ENCODE peak calls at places on chromosomes 13 and 19, in eight cellular contexts. V, G, A, X, I, J, L and C are unnamed samples.

GRCh38 chr13:29591310-29591709 is 4.2 kb downstream of the SLC7A1 start:
- DNase-seq in V (peak), G (no peak), A (no peak), X (no peak), I (no peak), J (no peak), L (no peak), C (no peak)

GRCh38 chr19:55647732-55648656 is at the start of gene CCDC106:
- DNase-seq in V (peak), G (peak), A (peak), X (peak), I (peak), J (peak), L (peak), C (peak)

GRCh38 chr13:51841732-51842131 is 3.2 kb downstream of the TMEM272 start:
- DNase-seq in V (no peak), G (no peak), A (no peak), X (no peak), I (no peak), J (no peak), L (no peak), C (no peak)

GRCh38 chr19:39845621-39846175 is 481 bp downstream of the FBL start:
- DNase-seq in V (no peak), G (no peak), A (peak), X (no peak), I (peak), J (no peak), L (no peak), C (no peak)

GRCh38 chr13:23755040-23755439 is 134.2 kb downstream of the MIPEP start:
- DNase-seq in V (no peak), G (no peak), A (no peak), X (no peak), I (no peak), J (no peak), L (no peak), C (no peak)

GRCh38 chr13:45167611-45168554 is 33.0 kb downstream of the KCTD4 start:
- DNase-seq in V (peak), G (no peak), A (peak), X (peak), I (no peak), J (peak), L (no peak), C (no peak)

GRCh38 chr13:21638319-21639282 is 32.3 kb upstream of the FGF9 start:
- DNase-seq in V (peak), G (no peak), A (peak), X (no peak), I (peak), J (no peak), L (no peak), C (no peak)

GRCh38 chr13:48112896-48113525 is 18.1 kb upstream of the MED4 start:
- DNase-seq in V (no peak), G (no peak), A (no peak), X (no peak), I (no peak), J (no peak), L (no peak), C (no peak)

GRCh38 chr13:29165216-29165615 is 345.1 kb downstream of the MTUS2 start:
- DNase-seq in V (no peak), G (no peak), A (no peak), X (no peak), I (no peak), J (no peak), L (no peak), C (no peak)

GRCh38 chr13:97493471-97493870 is 59.5 kb downstream of the RAP2A start:
- DNase-seq in V (peak), G (no peak), A (no peak), X (no peak), I (no peak), J (no peak), L (no peak), C (no peak)

GRCh38 chr19:33883869-33884519 is 87.3 kb downstream of the KCTD15 start:
- DNase-seq in V (no peak), G (no peak), A (no peak), X (peak), I (no peak), J (no peak), L (no peak), C (no peak)

GRCh38 chr19:14413765-14414171 is 5.4 kb downstream of the DDX39A start:
- DNase-seq in V (peak), G (no peak), A (no peak), X (no peak), I (peak), J (no peak), L (no peak), C (no peak)

GRCh38 chr19:50893047-50893737 is 18.0 kb downstream of the KLK4 start:
- DNase-seq in V (peak), G (no peak), A (no peak), X (no peak), I (peak), J (no peak), L (no peak), C (no peak)

GRCh38 chr13:25881946-25882574 is 169.8 kb downstream of the SHISA2 start:
- DNase-seq in V (no peak), G (no peak), A (peak), X (no peak), I (no peak), J (no peak), L (no peak), C (no peak)

DNA sequence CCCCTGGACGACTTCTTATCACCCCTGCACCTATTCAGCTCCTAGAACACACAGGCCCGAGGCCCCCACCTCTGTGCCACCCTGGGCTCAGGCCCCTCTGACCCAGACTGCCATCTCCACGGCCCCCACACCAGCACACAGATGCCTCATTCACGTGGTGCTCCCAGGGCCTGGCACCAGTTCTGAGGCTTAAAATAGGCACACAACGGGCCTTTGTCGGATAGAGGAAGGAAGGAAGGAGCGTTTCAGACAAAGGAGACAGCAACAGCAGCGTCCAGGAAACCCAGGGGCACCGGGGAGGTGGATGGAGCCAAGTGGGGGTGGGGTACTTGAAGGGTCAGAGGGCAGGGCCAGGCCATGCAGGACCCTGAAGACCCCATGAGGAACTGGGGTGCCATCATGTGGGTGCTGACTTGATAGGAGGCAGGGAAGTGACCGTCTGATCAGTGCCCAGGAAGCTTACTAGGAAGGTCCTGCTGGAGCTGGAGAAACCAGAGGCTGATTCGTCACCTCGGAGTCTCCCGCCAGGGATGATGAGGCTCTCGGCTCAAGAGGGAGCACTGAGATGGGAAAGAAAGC is 7.1 kb downstream of the GNG7 start:
- DNase-seq in V (no peak), G (no peak), A (no peak), X (peak), I (no peak), J (no peak), L (no peak), C (no peak)
- H3K4me3 ChIP-seq in V (no peak), G (no peak), A (no peak), X (no peak), I (no peak), J (no peak), L (no peak), C (no peak)

GRCh38 chr19:48174445-48175030 is 4.1 kb downstream of the ZSWIM9 start:
- DNase-seq in V (no peak), G (no peak), A (no peak), X (no peak), I (no peak), J (no peak), L (no peak), C (no peak)

GRCh38 chr19:48169974-48170803 is at the start of the genes LIG1 and ZSWIM9:
- DNase-seq in V (peak), G (peak), A (peak), X (peak), I (peak), J (peak), L (peak), C (peak)

GRCh38 chr19:48170817-48171347 is 402 bp downstream of the ZSWIM9 start:
- DNase-seq in V (no peak), G (no peak), A (peak), X (no peak), I (no peak), J (no peak), L (no peak), C (no peak)

GRCh38 chr19:48169585-48169973 is 565 bp downstream of the LIG1 start:
- DNase-seq in V (peak), G (peak), A (no peak), X (peak), I (peak), J (peak), L (peak), C (peak)

DNA sequence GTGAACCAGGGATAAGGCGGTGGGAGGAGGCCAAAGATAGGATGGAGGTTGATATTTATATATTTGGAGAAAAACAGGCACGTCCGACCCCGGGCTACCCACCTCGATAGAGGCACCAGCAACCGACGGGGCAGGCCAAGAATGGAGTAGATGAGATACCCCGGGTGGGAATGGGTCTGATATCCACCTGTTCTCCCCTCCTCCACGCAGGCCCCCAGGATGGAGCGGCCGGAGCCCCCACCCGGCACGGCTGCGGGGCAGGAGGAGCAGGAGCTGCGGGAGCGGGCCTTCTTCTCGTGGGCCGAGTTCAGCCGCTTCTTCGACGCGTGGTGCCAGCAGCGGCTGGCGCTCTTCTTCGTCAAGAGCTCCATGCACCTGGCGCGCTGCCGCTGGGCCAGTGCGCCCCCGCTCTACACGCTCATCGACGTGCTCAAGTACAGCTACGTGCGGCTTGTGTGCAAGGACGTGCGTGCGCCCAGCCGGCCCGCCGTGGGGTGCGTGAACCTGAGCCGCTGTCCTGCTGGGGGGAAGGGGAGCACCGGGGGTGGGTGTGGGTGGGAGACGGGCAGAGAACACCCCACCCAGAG is 1.2 kb downstream of the ZSWIM9 start:
- DNase-seq in V (no peak), G (no peak), A (no peak), X (no peak), I (no peak), J (no peak), L (no peak), C (peak)
- H3K4me3 ChIP-seq in V (peak), G (no peak), A (peak), X (peak), I (peak), J (no peak), L (peak), C (no peak)

DNA sequence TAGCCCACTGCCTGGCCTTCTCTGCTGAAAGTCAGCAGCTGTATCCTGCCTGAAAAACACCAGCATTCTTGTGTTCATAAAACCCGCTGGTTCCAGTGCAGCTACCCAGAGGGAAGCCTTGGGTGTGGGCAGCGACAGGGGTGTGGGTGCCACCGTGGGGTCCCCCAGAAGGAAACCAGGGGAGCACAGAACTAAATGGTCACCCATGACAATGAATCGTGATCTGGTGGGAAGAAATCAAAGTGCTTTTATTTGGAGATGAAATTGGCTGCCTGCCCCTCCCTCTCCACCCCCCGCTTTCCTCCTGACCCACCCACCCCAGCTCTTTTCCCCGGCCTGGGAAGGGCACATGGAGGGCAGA is 13.7 kb downstream of the RASA3 start:
- DNase-seq in V (peak), G (no peak), A (peak), X (no peak), I (no peak), J (no peak), L (peak), C (no peak)
- H3K4me3 ChIP-seq in V (peak), G (peak), A (peak), X (peak), I (no peak), J (no peak), L (no peak), C (no peak)

GRCh38 chr19:45403272-45403671 is 1.6 kb downstream of the PPP1R13L start:
- DNase-seq in V (no peak), G (no peak), A (no peak), X (no peak), I (no peak), J (no peak), L (no peak), C (no peak)
- H3K4me3 ChIP-seq in V (no peak), G (no peak), A (no peak), X (peak), I (no peak), J (no peak), L (no peak), C (no peak)

DNA sequence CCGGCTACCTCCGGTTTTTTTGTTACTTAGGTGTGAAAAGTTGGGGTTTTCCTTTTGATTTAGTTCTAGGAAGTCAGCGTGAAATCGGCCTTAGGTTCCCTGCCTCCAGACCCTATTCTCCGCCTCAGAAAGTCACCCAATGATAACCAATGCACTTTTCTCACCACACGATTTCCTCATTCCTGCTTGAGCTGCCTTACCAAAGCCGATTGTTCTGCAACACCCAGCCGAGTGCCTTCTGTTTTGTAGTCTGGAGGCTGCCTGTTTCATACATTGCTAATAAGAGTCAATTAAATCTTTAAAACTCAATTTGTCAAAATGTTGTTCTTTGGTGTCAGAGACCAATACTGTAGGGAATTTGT is 39.7 kb downstream of the GJA3 start:
- DNase-seq in V (no peak), G (no peak), A (no peak), X (no peak), I (no peak), J (no peak), L (no peak), C (no peak)
- H3K4me3 ChIP-seq in V (no peak), G (peak), A (no peak), X (peak), I (peak), J (peak), L (no peak), C (no peak)

GRCh38 chr19:12947702-12948596 is 2.3 kb downstream of the RAD23A start:
- DNase-seq in V (no peak), G (no peak), A (no peak), X (no peak), I (peak), J (peak), L (no peak), C (peak)
- H3K4me3 ChIP-seq in V (no peak), G (no peak), A (no peak), X (no peak), I (peak), J (no peak), L (peak), C (no peak)

GRCh38 chr13:109330123-109330522 is 456.3 kb downstream of the IRS2 start:
- DNase-seq in V (no peak), G (no peak), A (no peak), X (no peak), I (no peak), J (no peak), L (no peak), C (no peak)

GRCh38 chr13:109331898-109332297 is 454.5 kb downstream of the IRS2 start:
- DNase-seq in V (peak), G (no peak), A (no peak), X (no peak), I (no peak), J (no peak), L (no peak), C (no peak)

GRCh38 chr13:109333893-109334651 is 452.3 kb downstream of the IRS2 start:
- DNase-seq in V (no peak), G (no peak), A (no peak), X (no peak), I (no peak), J (no peak), L (no peak), C (no peak)

GRCh38 chr13:109330941-109331340 is 455.4 kb downstream of the IRS2 start:
- DNase-seq in V (peak), G (no peak), A (no peak), X (no peak), I (no peak), J (no peak), L (no peak), C (no peak)

GRCh38 chr13:109332501-109333499 is 453.6 kb downstream of the IRS2 start:
- DNase-seq in V (no peak), G (no peak), A (no peak), X (no peak), I (no peak), J (peak), L (no peak), C (no peak)
- H3K4me3 ChIP-seq in V (no peak), G (no peak), A (no peak), X (no peak), I (no peak), J (peak), L (no peak), C (no peak)

GRCh38 chr19:58079792-58080191 is 18.2 kb downstream of the ZSCAN18 start:
- DNase-seq in V (no peak), G (no peak), A (no peak), X (no peak), I (no peak), J (no peak), L (no peak), C (no peak)
- H3K4me3 ChIP-seq in V (no peak), G (no peak), A (no peak), X (no peak), I (no peak), J (no peak), L (no peak), C (no peak)

GRCh38 chr19:38695832-38696732 is 48.2 kb downstream of the CAPN12 start:
- DNase-seq in V (no peak), G (no peak), A (no peak), X (no peak), I (no peak), J (no peak), L (no peak), C (no peak)

GRCh38 chr19:38695319-38695683 is 47.9 kb downstream of the ACTN4 start:
- DNase-seq in V (no peak), G (peak), A (no peak), X (peak), I (no peak), J (no peak), L (no peak), C (no peak)

GRCh38 chr19:38691938-38692457 is 44.5 kb downstream of the ACTN4 start:
- DNase-seq in V (peak), G (peak), A (peak), X (peak), I (no peak), J (no peak), L (peak), C (peak)

GRCh38 chr19:38692458-38693379 is 45.3 kb downstream of the ACTN4 start:
- DNase-seq in V (no peak), G (no peak), A (no peak), X (no peak), I (no peak), J (no peak), L (no peak), C (no peak)

DNA sequence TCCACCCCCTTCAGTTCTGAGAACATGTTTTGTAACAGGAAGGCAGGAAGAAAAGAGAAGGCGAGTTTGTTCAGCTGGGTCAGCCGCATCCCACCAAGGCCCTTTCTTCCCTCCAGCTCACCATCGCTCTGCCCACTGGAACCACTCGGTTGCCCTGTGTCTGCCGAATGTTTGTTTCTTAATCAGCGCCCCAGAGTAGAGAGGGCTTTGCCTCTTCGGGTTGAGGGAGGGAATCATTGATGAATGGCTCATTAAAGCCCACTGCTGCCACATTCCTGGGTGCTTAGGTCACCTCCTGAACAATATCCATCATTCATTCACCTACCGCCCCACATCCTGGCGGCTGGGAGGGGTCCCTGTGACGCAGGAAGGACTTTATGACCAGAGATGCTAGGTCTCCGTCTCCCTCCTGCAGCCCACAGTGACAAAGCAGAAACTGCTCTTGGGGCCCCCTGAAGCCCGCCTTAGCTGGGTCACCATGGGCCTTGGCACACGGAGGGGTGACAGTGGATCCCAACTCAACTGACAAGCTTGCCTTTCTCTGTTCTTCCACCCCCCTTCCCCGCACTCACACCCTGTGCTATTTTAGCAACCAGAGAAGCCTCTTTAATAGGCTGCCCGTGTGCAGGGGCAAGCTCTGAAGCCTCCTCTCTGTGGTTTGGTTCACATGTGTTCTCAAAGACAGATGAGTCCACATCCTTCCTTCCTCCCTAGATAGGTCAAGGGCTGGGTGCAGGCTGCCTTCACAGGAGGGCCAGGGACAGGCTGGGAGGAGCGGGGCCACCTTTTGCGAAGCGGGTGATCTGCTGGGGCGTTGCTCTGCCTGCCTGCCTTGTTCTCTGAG is 46.2 kb downstream of the ACTN4 start:
- DNase-seq in V (peak), G (no peak), A (peak), X (peak), I (no peak), J (no peak), L (no peak), C (no peak)
- H3K4me3 ChIP-seq in V (no peak), G (no peak), A (peak), X (no peak), I (no peak), J (no peak), L (peak), C (no peak)

DNA sequence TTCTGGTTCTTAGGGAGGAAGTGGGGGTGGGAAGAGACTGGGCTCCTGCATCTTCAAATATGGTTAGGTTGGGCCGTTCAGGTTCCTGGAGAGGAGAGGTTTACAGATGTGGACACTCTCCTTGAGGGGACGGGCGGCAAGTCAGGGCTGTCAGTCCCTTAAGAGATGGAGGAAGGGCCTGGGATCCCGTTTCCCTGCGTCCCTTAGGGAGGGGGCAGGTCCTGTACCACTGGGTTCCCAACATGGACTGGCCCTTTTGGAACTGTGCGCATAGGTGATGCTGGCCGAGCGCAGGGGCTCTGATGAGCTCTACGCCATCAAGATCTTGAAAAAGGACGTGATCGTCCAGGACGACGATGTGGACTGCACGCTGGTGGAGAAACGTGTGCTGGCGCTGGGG is 10.9 kb upstream of the CACNG7 start:
- DNase-seq in V (no peak), G (no peak), A (no peak), X (no peak), I (no peak), J (no peak), L (no peak), C (no peak)
- H3K4me3 ChIP-seq in V (no peak), G (no peak), A (no peak), X (no peak), I (no peak), J (no peak), L (no peak), C (no peak)